ENCODE peak calls at places on chromosome 14, in seven cellular contexts. X, B, F, Z, J, L and V are unnamed samples.

GRCh38 chr14:42459171-42459685 is 852.6 kb downstream of the LRFN5 start:
- DNase-seq in J (no peak), F (no peak), Z (no peak), B (no peak), L (no peak), X (no peak), V (no peak)

GRCh38 chr14:70567791-70568190 is 32.7 kb downstream of the MED6 start:
- DNase-seq in X (peak; percentile 44), L (no peak), B (no peak), J (peak; percentile 92), Z (peak; percentile 35), F (peak; percentile 60), V (peak; percentile 3)

GRCh38 chr14:100129161-100129589 is 30.3 kb downstream of the DEGS2 start:
- DNase-seq in X (no peak), J (no peak), Z (no peak), B (no peak), L (no peak), F (peak; percentile 71), V (no peak)

GRCh38 chr14:100030441-100031153 is 34.6 kb upstream of the EVL start:
- DNase-seq in X (no peak), F (peak; percentile 94), L (no peak), J (no peak), B (no peak), Z (no peak), V (no peak)

GRCh38 chr14:61482348-61483206 is 161.2 kb downstream of the PRKCH start:
- DNase-seq in B (no peak), F (no peak), X (no peak), J (no peak), L (no peak), Z (no peak), V (no peak)

GRCh38 chr14:22039938-22040780 is 366.5 kb upstream of the OR4E1 start:
- DNase-seq in L (no peak), B (peak; percentile 8), J (peak; percentile 27), X (no peak), F (no peak), Z (no peak), V (no peak)

GRCh38 chr14:105120056-105120455 is 48.5 kb downstream of the JAG2 start:
- DNase-seq in L (no peak), F (no peak), J (no peak), X (no peak), B (no peak), Z (no peak), V (no peak)

GRCh38 chr14:101037021-101037817 is 133.7 kb upstream of the RTL1 start:
- DNase-seq in B (peak; percentile 6), J (no peak), X (no peak), L (peak; percentile 35), F (no peak), Z (no peak), V (no peak)

GRCh38 chr14:83714141-83714540 is 1815.8 kb upstream of the FLRT2 start:
- DNase-seq in B (no peak), L (no peak), J (no peak), X (no peak), Z (no peak), F (no peak), V (no peak)

GRCh38 chr14:94582199-94582750 is 1.0 kb downstream of the SERPINA5 start:
- DNase-seq in F (no peak), X (no peak), Z (no peak), J (no peak), L (no peak), B (no peak), V (no peak)

GRCh38 chr14:66163023-66163422 is 323.1 kb upstream of the CCDC196 start:
- DNase-seq in B (no peak), F (no peak), Z (no peak), J (no peak), L (no peak), X (no peak), V (no peak)

GRCh38 chr14:67919259-67919658 is 99.7 kb downstream of the RAD51B start:
- DNase-seq in F (no peak), Z (no peak), L (no peak), J (peak; percentile 40), X (no peak), B (no peak), V (no peak)

GRCh38 chr14:65840118-65840751 is 427.7 kb downstream of the FUT8 start:
- DNase-seq in L (no peak), Z (no peak), X (no peak), F (no peak), B (no peak), J (no peak), V (no peak)

GRCh38 chr14:61128382-61129167 is 147.5 kb downstream of the SLC38A6 start:
- DNase-seq in Z (no peak), F (no peak), L (no peak), X (no peak), J (no peak), B (no peak), V (no peak)

GRCh38 chr14:105419305-105420091 is at the start of gene MTA1:
- DNase-seq in X (peak; percentile 93), F (no peak), J (peak; percentile 72), L (peak; percentile 75), Z (peak; percentile 88), B (peak; percentile 63), V (peak; percentile 24)

DNA sequence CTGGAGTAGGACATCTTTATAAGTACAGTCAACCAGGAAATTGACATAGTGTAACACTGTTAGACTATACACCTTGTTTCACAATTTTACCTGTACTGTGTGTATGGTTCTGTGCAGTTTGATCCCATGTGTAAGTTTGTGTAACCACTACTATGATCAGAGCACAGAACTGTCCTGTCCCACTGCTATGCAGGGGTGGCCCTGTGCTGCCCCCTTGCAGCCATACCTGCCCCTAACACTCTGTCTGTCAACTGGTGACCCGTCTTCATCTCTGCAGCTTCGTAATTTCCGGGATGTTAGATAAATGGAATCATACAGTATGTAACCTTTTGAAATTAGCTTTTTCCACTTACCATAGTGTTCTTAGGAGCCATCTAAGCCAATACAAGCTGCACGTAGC is 58.7 kb upstream of the RD3L start:
- DNase-seq in Z (no peak), F (no peak), X (no peak), J (peak; percentile 56), L (no peak), B (no peak), V (no peak)
- TF ChIP-seq CTCF in Z (no peak), F (no peak), X (peak; percentile 24), J (peak; percentile 69), L (peak; percentile 11), B (no peak), V (peak; percentile 39)

GRCh38 chr14:85190251-85190650 is 339.7 kb upstream of the FLRT2 start:
- DNase-seq in J (no peak), X (no peak), L (no peak), Z (no peak), B (no peak), F (no peak), V (no peak)
- TF ChIP-seq CTCF in J (no peak), X (no peak), L (no peak), Z (no peak), B (no peak), F (no peak), V (no peak)

GRCh38 chr14:76181546-76181945 is 29.8 kb downstream of the GPATCH2L start:
- DNase-seq in L (no peak), X (no peak), B (no peak), F (peak; percentile 28), J (peak; percentile 31), Z (no peak), V (no peak)
- TF ChIP-seq CTCF in L (peak; percentile 9), X (peak; percentile 29), B (no peak), F (peak; percentile 15), J (peak; percentile 47), Z (no peak), V (peak; percentile 36)

DNA sequence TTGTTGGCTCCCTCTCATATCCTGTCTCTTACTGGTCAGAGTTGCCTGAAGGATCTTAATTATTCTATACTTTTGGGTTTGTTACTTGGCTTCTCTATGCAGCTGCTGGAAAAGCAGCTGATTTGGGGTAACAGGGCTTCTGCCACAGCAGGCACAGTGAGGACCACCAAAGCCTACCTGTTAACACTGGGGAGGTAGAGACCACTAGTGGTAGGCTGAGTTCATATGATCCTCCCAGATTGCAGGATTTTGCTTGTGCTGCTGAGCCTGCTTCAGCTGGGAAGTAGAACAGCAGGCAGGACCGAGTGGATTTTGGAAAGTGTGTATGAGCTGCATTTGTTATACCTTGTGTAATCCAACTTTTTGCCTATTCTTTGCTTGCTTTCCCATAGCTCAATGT is 34.1 kb downstream of the RCOR1 start:
- DNase-seq in J (no peak), X (no peak), L (no peak), B (no peak), F (no peak), Z (no peak), V (no peak)
- TF ChIP-seq CTCF in J (peak; percentile 15), X (peak; percentile 12), L (no peak), B (no peak), F (no peak), Z (no peak), V (no peak)

GRCh38 chr14:91418387-91419043 is 895 bp upstream of the CCDC88C start:
- DNase-seq in Z (peak; percentile 56), L (peak; percentile 88), J (peak; percentile 75), X (peak; percentile 53), B (peak; percentile 66), F (peak; percentile 50), V (peak; percentile 73)

GRCh38 chr14:91416744-91417133 is 881 bp downstream of the CCDC88C start:
- DNase-seq in J (peak; percentile 51), F (no peak), L (no peak), B (no peak), X (no peak), Z (peak; percentile 22), V (no peak)

GRCh38 chr14:91417134-91417982 is at the start of gene CCDC88C:
- DNase-seq in B (peak; percentile 65), L (peak; percentile 85), X (peak; percentile 89), J (peak; percentile 71), Z (peak; percentile 87), F (no peak), V (peak; percentile 58)

GRCh38 chr14:91419044-91419397 is 1.4 kb upstream of the CCDC88C start:
- DNase-seq in F (no peak), X (no peak), Z (no peak), J (no peak), B (no peak), L (no peak), V (no peak)

GRCh38 chr14:91417983-91418386 is 365 bp upstream of the CCDC88C start:
- DNase-seq in F (no peak), L (no peak), J (peak; percentile 61), X (no peak), B (peak; percentile 42), Z (peak; percentile 65), V (no peak)
- TF ChIP-seq CTCF in F (no peak), L (no peak), J (no peak), X (peak; percentile 38), B (no peak), Z (no peak), V (no peak)